ENCODE peak calls at places on chromosomes 13 and 19, in four cellular contexts. Q is effector CD4-positive, alpha-beta T cell; B is stimulated activated CD4-positive, alpha-beta T cell treated with anti-CD3 and anti-CD28 coated beads, Interleukin-1b, Interleukin-23, amount 100 ng/mL, for 1 hour; Z is Caki2. D is an unnamed sample.

GRCh38 chr13:85841427-85841826 is 42.2 kb upstream of the SLITRK6 start:
- DNase-seq in Q (no peak), B (no peak), Z (no peak), D (no peak)

GRCh38 chr19:10848208-10848843 is at the start of gene C19orf38:
- DNase-seq in Q (no peak), B (no peak), Z (no peak), D (no peak)

GRCh38 chr13:112887557-112887991 is 81.4 kb upstream of the MCF2L start:
- DNase-seq in Q (no peak), B (no peak), Z (no peak), D (no peak)

GRCh38 chr13:36536546-36536945 is 104.3 kb downstream of the CCNA1 start:
- DNase-seq in Q (no peak), B (no peak), Z (no peak), D (no peak)

GRCh38 chr19:42028304-42029216 is 34.5 kb upstream of the ATP1A3 start:
- DNase-seq in Q (no peak), B (no peak), Z (no peak), D (no peak)

GRCh38 chr13:98270819-98271218 is 93.8 kb upstream of the RNF113B start:
- DNase-seq in Q (no peak), B (no peak), Z (no peak), D (no peak)

GRCh38 chr13:36718146-36718545 is 44.3 kb downstream of the SERTM1 start:
- DNase-seq in Q (no peak), B (no peak), Z (no peak), D (peak; percentile 10)

GRCh38 chr19:6418562-6418932 is 6.1 kb downstream of the KHSRP start:
- DNase-seq in Q (no peak), B (no peak), Z (no peak), D (no peak)

GRCh38 chr19:18765224-18765623 is 25.9 kb downstream of the COMP start:
- DNase-seq in Q (no peak), B (no peak), Z (no peak), D (no peak)

GRCh38 chr19:17860993-17861360 is 1.3 kb downstream of the RPL18A start:
- DNase-seq in Q (no peak), B (no peak), Z (no peak), D (peak; percentile 42)

GRCh38 chr13:33401238-33401637 is 115.7 kb upstream of the STARD13 start:
- DNase-seq in Q (no peak), B (no peak), Z (no peak), D (no peak)

GRCh38 chr13:112171570-112171965 is 104.6 kb downstream of the SOX1 start:
- DNase-seq in Q (no peak), B (no peak), Z (no peak), D (no peak)

GRCh38 chr13:112329376-112329775 is 46.8 kb upstream of the SPACA7 start:
- DNase-seq in Q (no peak), B (no peak), Z (no peak), D (no peak)

GRCh38 chr13:37386276-37386675 is 212.3 kb downstream of the POSTN start:
- DNase-seq in Q (no peak), B (no peak), Z (no peak), D (peak; percentile 11)

GRCh38 chr19:19464339-19465098 is 50.8 kb downstream of the TSSK6 start:
- DNase-seq in Q (no peak), B (no peak), Z (peak; percentile 32), D (no peak)

GRCh38 chr13:99258946-99259345 is 767 bp upstream of the GPR18 start:
- DNase-seq in Q (no peak), B (no peak), Z (no peak), D (no peak)

GRCh38 chr13:49587311-49587847 is 2.0 kb upstream of the RCBTB1 start:
- DNase-seq in Q (no peak), B (no peak), Z (no peak), D (peak; percentile 67)

GRCh38 chr19:32351807-32352630 is 6.6 kb downstream of the ZNF507 start:
- DNase-seq in Q (no peak), B (no peak), Z (no peak), D (peak; percentile 89)

GRCh38 chr19:46221981-46222610 is 7.4 kb upstream of the IGFL1 start:
- DNase-seq in Q (no peak), B (no peak), Z (peak; percentile 90), D (peak; percentile 35)

GRCh38 chr13:47903836-47904235 is 97.2 kb downstream of the SUCLA2 start:
- DNase-seq in Q (no peak), B (no peak), Z (no peak), D (peak; percentile 64)

GRCh38 chr13:95403349-95404140 is 102.3 kb upstream of the ABCC4 start:
- DNase-seq in Q (no peak), B (no peak), Z (peak; percentile 65), D (peak; percentile 17)

GRCh38 chr19:13356185-13356584 is 150.1 kb downstream of the CACNA1A start:
- DNase-seq in Q (no peak), B (no peak), Z (no peak), D (no peak)

GRCh38 chr13:67438465-67438864 is 208.3 kb upstream of the PCDH9 start:
- DNase-seq in Q (no peak), B (no peak), Z (no peak), D (peak; percentile 11)

GRCh38 chr19:13302521-13303270 is 152.5 kb downstream of the IER2 start:
- DNase-seq in Q (no peak), B (no peak), Z (no peak), D (no peak)

GRCh38 chr13:48500652-48501197 is 32.2 kb downstream of the RCBTB2 start:
- DNase-seq in Q (no peak), B (no peak), Z (no peak), D (peak; percentile 85)

D was measured in ELR.